ENCODE peak calls at places on chromosome 20, in nine cellular contexts. One of them, this sample, is unnamed.

GRCh38 chr20:46415773-46416172 is 9.4 kb upstream of the ELMO2 start:
- DNase-seq in GM12865: no peak
- DNase-seq in epithelial cell of esophagus: no peak
- DNase-seq in AG04450: no peak
- DNase-seq in endodermal cell: no peak
- DNase-seq in foreskin keratinocyte: no peak
- DNase-seq in GM10248: no peak
- DNase-seq in WERI-Rb-1: no peak
- DNase-seq in fibroblast of pulmonary artery: no peak
- DNase-seq in this sample: no peak

GRCh38 chr20:24658920-24659660 is 189.7 kb downstream of the SYNDIG1 start:
- DNase-seq in WERI-Rb-1: no peak
- DNase-seq in AG04450: no peak
- DNase-seq in foreskin keratinocyte: no peak
- DNase-seq in GM10248: no peak
- DNase-seq in GM12865: no peak
- DNase-seq in endodermal cell: no peak
- DNase-seq in epithelial cell of esophagus: no peak
- DNase-seq in fibroblast of pulmonary artery: no peak
- DNase-seq in this sample: no peak

GRCh38 chr20:46215913-46216707 is 92.2 kb downstream of the CDH22 start:
- DNase-seq in AG04450: no peak
- DNase-seq in fibroblast of pulmonary artery: peak
- DNase-seq in epithelial cell of esophagus: peak
- DNase-seq in GM10248: no peak
- DNase-seq in WERI-Rb-1: peak
- DNase-seq in endodermal cell: peak
- DNase-seq in GM12865: no peak
- DNase-seq in foreskin keratinocyte: no peak
- DNase-seq in this sample: no peak

GRCh38 chr20:32338665-32339064 is 19.5 kb upstream of the ASXL1 start:
- DNase-seq in epithelial cell of esophagus: no peak
- DNase-seq in WERI-Rb-1: no peak
- DNase-seq in GM12865: no peak
- DNase-seq in foreskin keratinocyte: no peak
- DNase-seq in GM10248: no peak
- DNase-seq in AG04450: no peak
- DNase-seq in fibroblast of pulmonary artery: no peak
- DNase-seq in endodermal cell: no peak
- DNase-seq in this sample: no peak

GRCh38 chr20:20399705-20400104 is 31.8 kb downstream of the INSM1 start:
- DNase-seq in endodermal cell: no peak
- DNase-seq in AG04450: no peak
- DNase-seq in GM10248: no peak
- DNase-seq in GM12865: no peak
- DNase-seq in WERI-Rb-1: no peak
- DNase-seq in epithelial cell of esophagus: no peak
- DNase-seq in foreskin keratinocyte: no peak
- DNase-seq in fibroblast of pulmonary artery: no peak
- DNase-seq in this sample: no peak

GRCh38 chr20:41553142-41553879 is 64.9 kb downstream of the CHD6 start:
- DNase-seq in GM12865: peak
- DNase-seq in fibroblast of pulmonary artery: no peak
- DNase-seq in WERI-Rb-1: no peak
- DNase-seq in foreskin keratinocyte: peak
- DNase-seq in AG04450: no peak
- DNase-seq in endodermal cell: no peak
- DNase-seq in epithelial cell of esophagus: peak
- DNase-seq in GM10248: peak
- DNase-seq in this sample: no peak

GRCh38 chr20:20198011-20198410 is 145.7 kb downstream of the CFAP61 start:
- DNase-seq in foreskin keratinocyte: no peak
- DNase-seq in WERI-Rb-1: no peak
- DNase-seq in endodermal cell: no peak
- DNase-seq in epithelial cell of esophagus: no peak
- DNase-seq in AG04450: no peak
- DNase-seq in GM10248: no peak
- DNase-seq in fibroblast of pulmonary artery: no peak
- DNase-seq in GM12865: no peak
- DNase-seq in this sample: no peak

GRCh38 chr20:760751-761417 is 7.4 kb downstream of the SLC52A3 start:
- DNase-seq in GM10248: peak
- DNase-seq in AG04450: no peak
- DNase-seq in WERI-Rb-1: peak
- DNase-seq in GM12865: peak
- DNase-seq in foreskin keratinocyte: no peak
- DNase-seq in fibroblast of pulmonary artery: peak
- DNase-seq in endodermal cell: peak
- DNase-seq in epithelial cell of esophagus: peak
- DNase-seq in this sample: peak

GRCh38 chr20:24995741-24996448 is 3.3 kb upstream of the APMAP start:
- DNase-seq in GM12865: no peak
- DNase-seq in GM10248: no peak
- DNase-seq in AG04450: no peak
- DNase-seq in WERI-Rb-1: no peak
- DNase-seq in endodermal cell: peak
- DNase-seq in foreskin keratinocyte: no peak
- DNase-seq in fibroblast of pulmonary artery: peak
- DNase-seq in epithelial cell of esophagus: peak
- DNase-seq in this sample: no peak

GRCh38 chr20:9294081-9294480 is 220.3 kb upstream of the LAMP5 start:
- DNase-seq in endodermal cell: no peak
- DNase-seq in GM12865: no peak
- DNase-seq in foreskin keratinocyte: peak
- DNase-seq in GM10248: no peak
- DNase-seq in WERI-Rb-1: no peak
- DNase-seq in fibroblast of pulmonary artery: peak
- DNase-seq in AG04450: peak
- DNase-seq in epithelial cell of esophagus: peak
- DNase-seq in this sample: no peak

GRCh38 chr20:39263076-39263475 is 300.9 kb downstream of the DHX35 start:
- DNase-seq in epithelial cell of esophagus: peak
- DNase-seq in GM10248: no peak
- DNase-seq in GM12865: no peak
- DNase-seq in endodermal cell: no peak
- DNase-seq in fibroblast of pulmonary artery: no peak
- DNase-seq in WERI-Rb-1: no peak
- DNase-seq in foreskin keratinocyte: no peak
- DNase-seq in AG04450: no peak
- DNase-seq in this sample: no peak

GRCh38 chr20:24729896-24730605 is 219.0 kb upstream of the CST7 start:
- DNase-seq in foreskin keratinocyte: no peak
- DNase-seq in AG04450: no peak
- DNase-seq in WERI-Rb-1: no peak
- DNase-seq in GM10248: no peak
- DNase-seq in endodermal cell: peak
- DNase-seq in epithelial cell of esophagus: no peak
- DNase-seq in GM12865: no peak
- DNase-seq in fibroblast of pulmonary artery: no peak
- DNase-seq in this sample: no peak

DNA sequence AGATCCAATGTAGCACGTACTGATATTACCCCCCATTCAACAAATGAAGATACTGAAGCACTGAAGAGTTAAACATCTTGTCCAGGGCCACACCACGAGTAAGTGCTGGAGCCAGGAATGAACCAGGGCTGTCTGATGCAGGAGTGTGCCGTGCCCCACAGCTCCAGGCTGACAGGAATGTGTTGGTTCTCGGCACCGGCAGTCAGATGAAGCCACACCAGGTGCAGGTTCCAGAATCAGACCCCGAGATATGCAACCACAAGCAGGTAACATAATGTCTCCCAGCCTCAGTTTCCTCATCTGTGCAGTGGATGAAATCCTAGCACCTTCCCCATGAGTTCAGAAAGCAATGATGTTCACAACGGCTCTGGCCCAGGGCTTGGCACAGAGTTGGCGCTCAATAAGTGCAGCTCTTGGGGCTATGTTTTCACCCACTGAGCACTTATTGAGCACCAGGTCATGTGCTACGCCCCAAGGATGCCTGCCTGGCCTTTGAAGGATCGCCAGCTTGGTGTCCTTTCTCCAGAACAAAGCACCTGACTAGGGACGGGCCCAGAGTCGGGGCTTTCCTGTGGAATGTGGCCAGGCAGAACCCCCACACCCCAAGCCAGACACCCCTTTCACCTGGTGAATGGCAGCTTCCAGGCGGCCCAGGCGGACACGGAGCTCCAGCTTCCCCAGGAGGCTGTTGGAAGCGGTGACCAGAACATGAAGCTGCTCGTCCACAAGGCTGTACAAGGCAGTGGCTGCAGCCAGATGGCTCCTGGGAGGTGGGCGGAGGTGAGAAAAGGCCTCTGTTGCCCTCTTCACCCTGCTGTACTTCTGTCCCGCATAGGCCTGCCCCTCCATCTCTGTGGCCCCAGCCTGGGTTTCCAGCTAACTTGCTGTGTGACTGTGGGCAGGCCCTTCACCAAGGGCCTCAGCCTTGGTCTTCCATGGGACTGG is 41.3 kb downstream of the KIAA1755 start:
- DNase-seq in GM10248: no peak
- DNase-seq in WERI-Rb-1: peak
- DNase-seq in endodermal cell: no peak
- DNase-seq in epithelial cell of esophagus: no peak
- DNase-seq in fibroblast of pulmonary artery: no peak
- DNase-seq in foreskin keratinocyte: no peak
- DNase-seq in GM12865: no peak
- DNase-seq in AG04450: no peak
- DNase-seq in this sample: no peak
- TF ChIP-seq CTCF in GM10248: no peak
- TF ChIP-seq CTCF in WERI-Rb-1: no peak
- TF ChIP-seq CTCF in endodermal cell: no peak
- TF ChIP-seq CTCF in epithelial cell of esophagus: no peak
- TF ChIP-seq CTCF in fibroblast of pulmonary artery: no peak
- TF ChIP-seq CTCF in foreskin keratinocyte: no peak
- TF ChIP-seq CTCF in GM12865: no peak
- TF ChIP-seq CTCF in AG04450: no peak
- TF ChIP-seq CTCF in this sample: no peak

DNA sequence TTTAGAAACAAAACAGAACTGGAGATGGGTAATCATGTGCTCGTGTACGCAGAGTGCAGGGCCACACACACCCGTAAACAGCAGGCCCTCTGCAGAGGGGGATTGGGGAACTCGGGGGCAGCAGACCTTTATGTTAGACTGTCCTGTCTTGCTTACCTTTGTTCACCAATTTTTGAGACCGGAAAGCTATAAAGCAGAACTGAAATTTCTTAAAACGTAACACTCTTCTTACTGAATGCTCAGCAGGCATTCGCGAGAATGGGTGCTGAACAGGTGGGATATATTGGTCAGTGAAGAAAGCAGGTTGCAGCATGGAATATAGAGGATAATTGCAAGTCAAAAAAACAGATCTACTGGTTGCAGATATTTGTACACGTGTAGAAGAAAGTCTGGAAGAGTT is 211.1 kb downstream of the BMP7 start:
- DNase-seq in AG04450: no peak
- DNase-seq in endodermal cell: no peak
- DNase-seq in fibroblast of pulmonary artery: no peak
- DNase-seq in GM10248: no peak
- DNase-seq in foreskin keratinocyte: no peak
- DNase-seq in GM12865: no peak
- DNase-seq in epithelial cell of esophagus: no peak
- DNase-seq in WERI-Rb-1: no peak
- DNase-seq in this sample: no peak
- TF ChIP-seq CTCF in AG04450: no peak
- TF ChIP-seq CTCF in endodermal cell: no peak
- TF ChIP-seq CTCF in fibroblast of pulmonary artery: no peak
- TF ChIP-seq CTCF in GM10248: no peak
- TF ChIP-seq CTCF in foreskin keratinocyte: no peak
- TF ChIP-seq CTCF in GM12865: no peak
- TF ChIP-seq CTCF in epithelial cell of esophagus: no peak
- TF ChIP-seq CTCF in WERI-Rb-1: no peak
- TF ChIP-seq CTCF in this sample: no peak

DNA sequence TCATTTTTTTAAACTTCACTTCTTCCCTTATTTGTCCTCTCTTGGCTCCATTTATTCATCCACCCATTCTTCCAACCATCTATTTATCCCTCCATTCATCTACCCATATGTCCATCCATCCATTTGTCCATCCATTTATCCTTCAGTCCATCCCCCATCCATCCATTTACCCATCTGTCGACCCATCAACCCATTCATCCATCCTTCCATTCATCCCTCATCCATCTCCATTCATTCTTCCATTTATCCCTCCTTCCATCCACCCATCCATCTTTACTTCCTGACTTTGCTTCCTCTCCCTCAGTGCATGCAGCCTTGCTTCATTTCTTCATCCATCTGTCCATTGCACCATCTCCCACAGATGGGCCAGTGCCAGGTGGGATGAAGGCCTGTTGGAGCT is 1.8 kb downstream of the CST11 start:
- DNase-seq in GM12865: no peak
- DNase-seq in foreskin keratinocyte: no peak
- DNase-seq in fibroblast of pulmonary artery: no peak
- DNase-seq in endodermal cell: no peak
- DNase-seq in WERI-Rb-1: no peak
- DNase-seq in GM10248: no peak
- DNase-seq in epithelial cell of esophagus: no peak
- DNase-seq in AG04450: no peak
- DNase-seq in this sample: no peak
- TF ChIP-seq CTCF in GM12865: no peak
- TF ChIP-seq CTCF in foreskin keratinocyte: no peak
- TF ChIP-seq CTCF in fibroblast of pulmonary artery: no peak
- TF ChIP-seq CTCF in endodermal cell: no peak
- TF ChIP-seq CTCF in WERI-Rb-1: no peak
- TF ChIP-seq CTCF in GM10248: no peak
- TF ChIP-seq CTCF in epithelial cell of esophagus: no peak
- TF ChIP-seq CTCF in AG04450: no peak
- TF ChIP-seq CTCF in this sample: no peak

GRCh38 chr20:47535088-47535487 is 33.4 kb downstream of the NCOA3 start:
- DNase-seq in foreskin keratinocyte: no peak
- DNase-seq in endodermal cell: peak
- DNase-seq in WERI-Rb-1: peak
- DNase-seq in GM12865: peak
- DNase-seq in fibroblast of pulmonary artery: no peak
- DNase-seq in epithelial cell of esophagus: no peak
- DNase-seq in AG04450: no peak
- DNase-seq in GM10248: no peak
- DNase-seq in this sample: no peak
- TF ChIP-seq CTCF in foreskin keratinocyte: peak
- TF ChIP-seq CTCF in endodermal cell: peak
- TF ChIP-seq CTCF in WERI-Rb-1: peak
- TF ChIP-seq CTCF in GM12865: peak
- TF ChIP-seq CTCF in fibroblast of pulmonary artery: no peak
- TF ChIP-seq CTCF in epithelial cell of esophagus: no peak
- TF ChIP-seq CTCF in AG04450: peak
- TF ChIP-seq CTCF in GM10248: peak
- TF ChIP-seq CTCF in this sample: peak

This sample was measured in neural crest cell.